ENCODE peak calls at places on chromosomes 12 and 14, in seven cellular contexts. One of them, this sample, is unnamed. For H3K4me1, the result is how much of the 10 kb centered on the place peaks cover.

GRCh38 chr14:69087061-69087461 is 65.9 kb downstream of the DCAF5 start:
- DNase-seq in adrenal gland: no peak
- DNase-seq in testis: no peak
- DNase-seq in HCT116: no peak
- DNase-seq in esophagus squamous epithelium: no peak
- DNase-seq in esophagus muscularis mucosa: no peak
- DNase-seq in stomach: no peak
- DNase-seq in this sample: no peak

GRCh38 chr12:78887008-78887407 is 22.4 kb downstream of the SYT1 start:
- DNase-seq in adrenal gland: no peak
- DNase-seq in testis: no peak
- DNase-seq in HCT116: peak
- DNase-seq in esophagus squamous epithelium: no peak
- DNase-seq in esophagus muscularis mucosa: no peak
- DNase-seq in stomach: no peak
- DNase-seq in this sample: no peak

GRCh38 chr12:110860833-110861291 is 14.1 kb downstream of the CCDC63 start:
- DNase-seq in adrenal gland: peak
- DNase-seq in testis: no peak
- DNase-seq in HCT116: no peak
- DNase-seq in esophagus squamous epithelium: no peak
- DNase-seq in esophagus muscularis mucosa: no peak
- DNase-seq in stomach: no peak
- DNase-seq in this sample: no peak

GRCh38 chr12:129984097-129984496 is 80.3 kb upstream of the TMEM132D start:
- DNase-seq in adrenal gland: no peak
- DNase-seq in testis: no peak
- DNase-seq in HCT116: no peak
- DNase-seq in esophagus squamous epithelium: no peak
- DNase-seq in esophagus muscularis mucosa: no peak
- DNase-seq in stomach: no peak
- DNase-seq in this sample: no peak

GRCh38 chr12:93086288-93086727 is 157.2 kb upstream of the EEA1 start:
- DNase-seq in adrenal gland: no peak
- DNase-seq in testis: no peak
- DNase-seq in HCT116: no peak
- DNase-seq in esophagus squamous epithelium: no peak
- DNase-seq in esophagus muscularis mucosa: no peak
- DNase-seq in stomach: no peak
- DNase-seq in this sample: no peak

GRCh38 chr12:118727967-118728366 is 253.4 kb upstream of the SRRM4 start:
- DNase-seq in adrenal gland: no peak
- DNase-seq in testis: no peak
- DNase-seq in HCT116: no peak
- DNase-seq in esophagus squamous epithelium: no peak
- DNase-seq in esophagus muscularis mucosa: no peak
- DNase-seq in stomach: no peak
- DNase-seq in this sample: no peak

GRCh38 chr12:131628341-131628740 is 82.5 kb upstream of the SFSWAP start:
- DNase-seq in adrenal gland: no peak
- DNase-seq in testis: no peak
- DNase-seq in HCT116: no peak
- DNase-seq in esophagus squamous epithelium: no peak
- DNase-seq in esophagus muscularis mucosa: no peak
- DNase-seq in stomach: no peak
- DNase-seq in this sample: no peak

GRCh38 chr14:56989359-56989758 is 179.1 kb upstream of the OTX2 start:
- DNase-seq in adrenal gland: no peak
- DNase-seq in testis: no peak
- DNase-seq in HCT116: no peak
- DNase-seq in esophagus squamous epithelium: no peak
- DNase-seq in esophagus muscularis mucosa: no peak
- DNase-seq in stomach: no peak
- DNase-seq in this sample: no peak

GRCh38 chr12:105485321-105485910 is 154.9 kb downstream of the C12orf75 start:
- DNase-seq in adrenal gland: peak
- DNase-seq in testis: peak
- DNase-seq in HCT116: no peak
- DNase-seq in esophagus squamous epithelium: no peak
- DNase-seq in esophagus muscularis mucosa: no peak
- DNase-seq in stomach: no peak
- DNase-seq in this sample: no peak

GRCh38 chr12:45540661-45541341 is 188.7 kb upstream of the ARID2 start:
- DNase-seq in adrenal gland: no peak
- DNase-seq in testis: no peak
- DNase-seq in HCT116: no peak
- DNase-seq in esophagus squamous epithelium: no peak
- DNase-seq in esophagus muscularis mucosa: no peak
- DNase-seq in stomach: no peak
- DNase-seq in this sample: no peak

GRCh38 chr12:115319641-115320040 is 635.7 kb upstream of the TBX3 start:
- DNase-seq in adrenal gland: peak
- DNase-seq in testis: no peak
- DNase-seq in HCT116: no peak
- DNase-seq in esophagus squamous epithelium: no peak
- DNase-seq in esophagus muscularis mucosa: no peak
- DNase-seq in stomach: no peak
- DNase-seq in this sample: no peak

GRCh38 chr12:75658826-75659823 is 147.7 kb upstream of the KRR1 start:
- DNase-seq in adrenal gland: no peak
- DNase-seq in testis: no peak
- DNase-seq in HCT116: peak
- DNase-seq in esophagus squamous epithelium: no peak
- DNase-seq in esophagus muscularis mucosa: no peak
- DNase-seq in stomach: no peak
- DNase-seq in this sample: no peak

GRCh38 chr12:50662121-50662480 is 101.8 kb upstream of the ATF1 start:
- DNase-seq in adrenal gland: no peak
- DNase-seq in testis: no peak
- DNase-seq in HCT116: no peak
- DNase-seq in esophagus squamous epithelium: no peak
- DNase-seq in esophagus muscularis mucosa: no peak
- DNase-seq in stomach: no peak
- DNase-seq in this sample: no peak

GRCh38 chr14:63881926-63882325 is 29.1 kb downstream of the SYNE2 start:
- DNase-seq in adrenal gland: no peak
- DNase-seq in testis: no peak
- DNase-seq in HCT116: no peak
- DNase-seq in esophagus squamous epithelium: no peak
- DNase-seq in esophagus muscularis mucosa: no peak
- DNase-seq in stomach: no peak
- DNase-seq in this sample: no peak

GRCh38 chr12:123478762-123479161 is 20.8 kb downstream of the SNRNP35 start:
- DNase-seq in adrenal gland: peak
- DNase-seq in testis: peak
- DNase-seq in HCT116: no peak
- DNase-seq in esophagus squamous epithelium: no peak
- DNase-seq in esophagus muscularis mucosa: no peak
- DNase-seq in stomach: no peak
- DNase-seq in this sample: no peak

DNA sequence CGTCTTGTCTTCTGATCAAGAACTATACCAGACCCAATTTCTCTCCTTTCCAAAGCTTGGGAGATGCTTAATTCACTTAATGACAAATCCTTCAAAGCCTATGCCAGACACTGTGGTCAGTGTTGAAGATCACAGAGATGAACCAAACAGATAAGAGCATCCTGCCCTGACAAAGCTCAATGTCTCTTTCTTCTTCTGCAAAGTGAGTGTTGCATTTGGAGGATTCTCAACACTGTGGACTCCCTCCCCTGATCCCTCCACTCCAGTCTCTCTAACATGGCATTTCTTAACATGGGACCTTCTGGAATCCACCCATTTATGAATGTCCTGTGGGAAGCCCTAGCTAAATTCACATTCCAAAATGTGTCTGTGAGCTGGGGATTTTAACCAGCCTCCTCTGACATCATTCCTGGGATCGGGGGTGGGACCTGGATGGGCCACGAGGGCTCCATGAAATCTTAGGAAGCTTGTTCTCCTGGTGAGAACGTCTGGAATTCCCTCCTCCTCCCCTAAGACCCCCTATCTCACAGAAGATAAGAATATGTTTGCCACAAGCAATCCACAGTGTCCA is 20.3 kb downstream of the SYNE3 start:
- DNase-seq in adrenal gland: no peak
- DNase-seq in testis: no peak
- DNase-seq in HCT116: no peak
- DNase-seq in esophagus squamous epithelium: no peak
- DNase-seq in esophagus muscularis mucosa: no peak
- DNase-seq in stomach: no peak
- DNase-seq in this sample: no peak
- H3K4me1 ChIP-seq in adrenal gland: under half
- H3K4me1 ChIP-seq in testis: half or more
- H3K4me1 ChIP-seq in HCT116: under half
- H3K4me1 ChIP-seq in esophagus squamous epithelium: under half
- H3K4me1 ChIP-seq in esophagus muscularis mucosa: half or more
- H3K4me1 ChIP-seq in stomach: under half
- H3K4me1 ChIP-seq in this sample: half or more

DNA sequence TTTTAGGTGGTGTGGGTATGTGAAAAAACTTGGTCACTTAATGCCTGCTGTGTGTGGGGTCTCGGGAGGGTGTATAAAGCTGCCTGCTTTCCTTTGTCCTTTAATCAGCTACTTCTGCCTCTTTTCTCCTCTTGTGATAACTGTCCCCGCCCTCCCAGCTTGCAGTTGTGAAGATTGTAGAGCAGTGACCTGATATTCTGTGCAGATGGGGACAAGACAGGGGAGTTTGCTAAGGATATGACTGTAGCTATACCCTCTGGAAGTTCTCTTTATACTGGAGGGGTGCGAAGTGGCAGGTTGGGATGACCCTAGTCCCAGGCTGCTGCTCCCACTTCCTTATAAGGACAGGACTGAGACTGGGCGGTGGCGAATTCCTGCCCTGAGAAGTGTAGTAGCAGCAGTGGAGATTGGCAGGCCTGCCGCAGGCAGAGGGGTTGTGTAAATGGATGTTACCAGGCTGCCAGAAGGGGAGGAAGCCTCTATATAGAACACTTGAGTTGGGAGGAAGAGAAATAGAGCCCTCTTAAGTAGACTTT is 835 bp downstream of the MYL6 start:
- DNase-seq in adrenal gland: peak
- DNase-seq in testis: peak
- DNase-seq in HCT116: no peak
- DNase-seq in esophagus squamous epithelium: peak
- DNase-seq in esophagus muscularis mucosa: peak
- DNase-seq in stomach: peak
- DNase-seq in this sample: peak
- TF ChIP-seq POLR2A in adrenal gland: peak
- TF ChIP-seq POLR2A in testis: peak
- TF ChIP-seq POLR2A in HCT116: no peak
- TF ChIP-seq POLR2A in esophagus squamous epithelium: peak
- TF ChIP-seq POLR2A in esophagus muscularis mucosa: peak
- TF ChIP-seq POLR2A in stomach: no peak
- TF ChIP-seq POLR2A in this sample: peak

DNA sequence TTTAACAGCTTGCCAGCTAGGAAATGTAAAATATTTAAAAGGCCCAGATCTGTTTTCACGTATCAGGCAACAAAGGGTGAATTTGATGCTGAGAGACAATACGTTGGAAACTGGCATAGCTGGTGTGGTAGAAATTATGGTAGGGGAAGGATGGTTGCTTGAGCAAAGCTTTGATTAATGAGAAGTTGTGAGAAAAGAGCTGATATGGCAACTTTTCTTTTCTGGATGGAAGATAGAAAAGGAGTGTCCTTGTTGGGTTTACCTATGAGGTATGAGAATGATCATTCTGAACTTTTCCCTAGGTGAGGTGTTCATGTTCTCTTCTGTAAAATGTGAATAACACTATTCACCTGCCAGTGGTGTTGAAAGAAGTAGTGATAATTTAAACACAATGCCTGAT is 34.2 kb downstream of the ZNF641 start:
- DNase-seq in adrenal gland: no peak
- DNase-seq in testis: no peak
- DNase-seq in HCT116: no peak
- DNase-seq in esophagus squamous epithelium: no peak
- DNase-seq in esophagus muscularis mucosa: no peak
- DNase-seq in stomach: no peak
- DNase-seq in this sample: no peak
- H3K4me3 ChIP-seq in adrenal gland: no peak
- H3K4me3 ChIP-seq in testis: no peak
- H3K4me3 ChIP-seq in HCT116: no peak
- H3K4me3 ChIP-seq in esophagus squamous epithelium: no peak
- H3K4me3 ChIP-seq in esophagus muscularis mucosa: no peak
- H3K4me3 ChIP-seq in stomach: no peak
- H3K4me3 ChIP-seq in this sample: no peak

DNA sequence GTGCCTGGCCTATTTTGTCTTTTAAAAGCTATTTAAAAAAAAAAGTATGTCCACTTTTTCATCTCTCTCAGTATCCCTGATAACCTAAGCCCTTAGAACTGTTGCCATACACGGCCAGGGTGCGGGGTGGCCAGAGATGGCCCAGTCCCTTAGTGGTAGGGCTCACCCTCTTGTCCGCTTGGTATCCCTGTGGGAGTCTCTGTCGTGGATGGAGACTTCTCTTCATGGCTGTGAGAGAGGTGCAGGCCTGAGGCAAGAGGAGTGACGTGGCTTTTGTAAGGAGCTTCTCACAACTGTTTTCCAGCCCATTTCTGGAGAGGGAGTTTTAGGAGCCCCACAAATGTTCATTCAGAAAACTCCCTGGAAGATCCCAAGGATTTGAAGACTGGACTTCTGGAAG is 26.8 kb downstream of the XRCC3 start:
- DNase-seq in adrenal gland: no peak
- DNase-seq in testis: no peak
- DNase-seq in HCT116: no peak
- DNase-seq in esophagus squamous epithelium: no peak
- DNase-seq in esophagus muscularis mucosa: no peak
- DNase-seq in stomach: no peak
- DNase-seq in this sample: no peak
- H3K4me1 ChIP-seq in adrenal gland: under half
- H3K4me1 ChIP-seq in testis: under half
- H3K4me1 ChIP-seq in HCT116: under half
- H3K4me1 ChIP-seq in esophagus squamous epithelium: under half
- H3K4me1 ChIP-seq in esophagus muscularis mucosa: under half
- H3K4me1 ChIP-seq in stomach: under half
- H3K4me1 ChIP-seq in this sample: under half

DNA sequence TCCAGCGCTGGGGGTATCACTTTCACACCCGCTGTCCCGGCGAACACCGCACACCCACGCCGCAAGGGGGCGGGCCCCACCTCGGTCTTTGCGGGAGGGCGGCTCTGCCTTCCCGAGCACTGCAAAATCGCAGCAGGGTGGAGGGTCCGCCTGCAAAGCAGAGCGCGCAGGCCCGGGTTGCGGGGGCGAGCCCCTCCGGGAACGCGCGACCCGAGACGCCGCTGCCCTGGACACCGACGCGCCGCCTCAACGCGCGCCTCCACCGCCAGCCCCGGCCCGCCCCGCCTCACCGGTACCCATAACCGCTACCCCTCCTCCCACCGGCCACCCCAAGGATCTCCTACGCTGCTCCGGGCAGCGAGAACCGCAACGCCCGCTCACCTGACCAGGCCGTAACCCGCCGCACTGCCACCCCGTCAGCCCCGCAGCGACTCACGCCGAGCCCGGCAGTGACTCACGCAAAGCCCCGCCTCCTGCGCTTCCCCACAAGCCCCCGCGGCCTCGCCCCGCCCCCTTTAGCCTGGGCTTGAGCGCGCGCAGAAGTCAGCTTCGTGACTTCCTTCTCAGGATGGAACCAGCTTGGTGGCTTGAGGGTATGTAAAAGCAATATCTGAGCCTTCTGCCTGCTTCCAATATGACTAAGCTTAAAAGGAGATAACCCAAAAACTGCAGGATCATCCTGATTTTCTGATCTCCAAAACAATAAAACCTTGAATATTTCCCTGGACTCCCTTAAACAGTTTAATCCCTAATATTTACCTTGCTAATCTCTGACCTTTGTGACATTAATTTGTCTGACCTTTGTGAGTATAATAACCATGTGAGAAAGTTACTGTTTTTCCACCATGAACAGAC is at the start of gene RPAP3:
- DNase-seq in adrenal gland: peak
- DNase-seq in testis: peak
- DNase-seq in HCT116: peak
- DNase-seq in esophagus squamous epithelium: peak
- DNase-seq in esophagus muscularis mucosa: peak
- DNase-seq in stomach: peak
- DNase-seq in this sample: peak
- TF ChIP-seq POLR2A in adrenal gland: peak
- TF ChIP-seq POLR2A in testis: peak
- TF ChIP-seq POLR2A in HCT116: peak
- TF ChIP-seq POLR2A in esophagus squamous epithelium: peak
- TF ChIP-seq POLR2A in esophagus muscularis mucosa: peak
- TF ChIP-seq POLR2A in stomach: no peak
- TF ChIP-seq POLR2A in this sample: peak